ENCODE peak calls at places on chromosomes 11 and 22, in seven cellular contexts. One of them, this sample, is unnamed.

GRCh38 chr11:20397281-20397680 is 9.8 kb downstream of the PRMT3 start:
- DNase-seq in H1: no peak
- DNase-seq in IMR-90: peak; percentile 57
- DNase-seq in trophoblast cell: peak; percentile 53
- DNase-seq in mesenchymal stem cell: peak; percentile 63
- DNase-seq in neuronal stem cell: no peak
- DNase-seq in mesendoderm: peak; percentile 66
- DNase-seq in this sample: no peak

GRCh38 chr11:75456596-75456995 is 23.6 kb upstream of the KLHL35 start:
- DNase-seq in mesenchymal stem cell: no peak
- DNase-seq in IMR-90: no peak
- DNase-seq in H1: no peak
- DNase-seq in trophoblast cell: no peak
- DNase-seq in neuronal stem cell: no peak
- DNase-seq in mesendoderm: no peak
- DNase-seq in this sample: no peak

GRCh38 chr22:39041908-39042307 is 1.2 kb downstream of the APOBEC3F start:
- DNase-seq in H1: no peak
- DNase-seq in mesendoderm: no peak
- DNase-seq in mesenchymal stem cell: no peak
- DNase-seq in trophoblast cell: no peak
- DNase-seq in IMR-90: no peak
- DNase-seq in neuronal stem cell: no peak
- DNase-seq in this sample: peak; percentile 26

GRCh38 chr11:87173185-87174039 is 135.7 kb downstream of the TMEM135 start:
- DNase-seq in IMR-90: peak; percentile 63
- DNase-seq in mesendoderm: no peak
- DNase-seq in neuronal stem cell: no peak
- DNase-seq in H1: no peak
- DNase-seq in trophoblast cell: no peak
- DNase-seq in mesenchymal stem cell: peak; percentile 75
- DNase-seq in this sample: no peak

GRCh38 chr22:33897621-33897910 is 22.7 kb downstream of the LARGE1 start:
- DNase-seq in neuronal stem cell: no peak
- DNase-seq in trophoblast cell: no peak
- DNase-seq in mesendoderm: no peak
- DNase-seq in IMR-90: no peak
- DNase-seq in H1: no peak
- DNase-seq in mesenchymal stem cell: no peak
- DNase-seq in this sample: no peak

GRCh38 chr22:28464179-28464578 is 215.5 kb downstream of the TTC28 start:
- DNase-seq in IMR-90: no peak
- DNase-seq in H1: no peak
- DNase-seq in mesenchymal stem cell: no peak
- DNase-seq in mesendoderm: no peak
- DNase-seq in trophoblast cell: no peak
- DNase-seq in neuronal stem cell: no peak
- DNase-seq in this sample: no peak

GRCh38 chr11:114307524-114308203 is 11.5 kb downstream of the NNMT start:
- DNase-seq in mesenchymal stem cell: peak; percentile 84
- DNase-seq in H1: no peak
- DNase-seq in neuronal stem cell: no peak
- DNase-seq in IMR-90: peak; percentile 59
- DNase-seq in trophoblast cell: no peak
- DNase-seq in mesendoderm: no peak
- DNase-seq in this sample: no peak

GRCh38 chr11:13434247-13435205 is 28.5 kb downstream of the BTBD10 start:
- DNase-seq in mesenchymal stem cell: peak; percentile 30
- DNase-seq in mesendoderm: peak; percentile 90
- DNase-seq in H1: no peak
- DNase-seq in trophoblast cell: peak; percentile 39
- DNase-seq in neuronal stem cell: no peak
- DNase-seq in IMR-90: peak; percentile 12
- DNase-seq in this sample: no peak

GRCh38 chr11:59141673-59142460 is 789 bp upstream of the FAM111A start:
- DNase-seq in H1: no peak
- DNase-seq in neuronal stem cell: no peak
- DNase-seq in trophoblast cell: no peak
- DNase-seq in mesenchymal stem cell: no peak
- DNase-seq in IMR-90: peak; percentile 68
- DNase-seq in mesendoderm: no peak
- DNase-seq in this sample: no peak

GRCh38 chr11:14186376-14186775 is 172.6 kb downstream of the RRAS2 start:
- DNase-seq in IMR-90: no peak
- DNase-seq in H1: no peak
- DNase-seq in mesenchymal stem cell: no peak
- DNase-seq in neuronal stem cell: no peak
- DNase-seq in mesendoderm: no peak
- DNase-seq in trophoblast cell: no peak
- DNase-seq in this sample: no peak

GRCh38 chr11:17525570-17525969 is 18.6 kb downstream of the USH1C start:
- DNase-seq in neuronal stem cell: no peak
- DNase-seq in IMR-90: no peak
- DNase-seq in H1: no peak
- DNase-seq in mesenchymal stem cell: no peak
- DNase-seq in mesendoderm: no peak
- DNase-seq in trophoblast cell: no peak
- DNase-seq in this sample: no peak

GRCh38 chr22:27157090-27157489 is 499.7 kb downstream of the MIAT start:
- DNase-seq in neuronal stem cell: no peak
- DNase-seq in H1: no peak
- DNase-seq in trophoblast cell: no peak
- DNase-seq in mesendoderm: no peak
- DNase-seq in mesenchymal stem cell: no peak
- DNase-seq in IMR-90: no peak
- DNase-seq in this sample: no peak

GRCh38 chr22:19878461-19879247 is 24.0 kb upstream of the GNB1L start:
- DNase-seq in H1: no peak
- DNase-seq in mesenchymal stem cell: no peak
- DNase-seq in IMR-90: peak; percentile 26
- DNase-seq in neuronal stem cell: no peak
- DNase-seq in mesendoderm: no peak
- DNase-seq in trophoblast cell: no peak
- DNase-seq in this sample: no peak

GRCh38 chr22:38699143-38699542 is 1.6 kb downstream of the JOSD1 start:
- DNase-seq in IMR-90: no peak
- DNase-seq in H1: no peak
- DNase-seq in mesendoderm: no peak
- DNase-seq in neuronal stem cell: no peak
- DNase-seq in trophoblast cell: no peak
- DNase-seq in mesenchymal stem cell: no peak
- DNase-seq in this sample: no peak

GRCh38 chr22:30425616-30426394 is at the start of gene MTFP1:
- DNase-seq in neuronal stem cell: peak; percentile 66
- DNase-seq in IMR-90: peak; percentile 62
- DNase-seq in mesendoderm: peak; percentile 95
- DNase-seq in mesenchymal stem cell: peak; percentile 79
- DNase-seq in trophoblast cell: peak; percentile 72
- DNase-seq in H1: no peak
- DNase-seq in this sample: peak; percentile 87

GRCh38 chr22:35330258-35330861 is 30.7 kb downstream of the TOM1 start:
- DNase-seq in trophoblast cell: peak; percentile 60
- DNase-seq in mesendoderm: no peak
- DNase-seq in mesenchymal stem cell: peak; percentile 94
- DNase-seq in IMR-90: peak; percentile 86
- DNase-seq in H1: no peak
- DNase-seq in neuronal stem cell: no peak
- DNase-seq in this sample: no peak

GRCh38 chr11:96054870-96055705 is 131.2 kb upstream of the MTMR2 start:
- DNase-seq in IMR-90: peak; percentile 64
- DNase-seq in neuronal stem cell: peak; percentile 71
- DNase-seq in mesenchymal stem cell: peak; percentile 67
- DNase-seq in trophoblast cell: peak; percentile 66
- DNase-seq in H1: no peak
- DNase-seq in mesendoderm: peak; percentile 71
- DNase-seq in this sample: no peak

GRCh38 chr11:34302046-34302921 is 55.5 kb downstream of the ABTB2 start:
- DNase-seq in mesendoderm: peak; percentile 97
- DNase-seq in IMR-90: peak; percentile 98
- DNase-seq in neuronal stem cell: no peak
- DNase-seq in mesenchymal stem cell: peak; percentile 92
- DNase-seq in trophoblast cell: peak; percentile 9
- DNase-seq in H1: no peak
- DNase-seq in this sample: no peak

GRCh38 chr11:1221848-1222311 is 986 bp upstream of the MUC5B start:
- DNase-seq in trophoblast cell: no peak
- DNase-seq in mesenchymal stem cell: no peak
- DNase-seq in H1: no peak
- DNase-seq in IMR-90: no peak
- DNase-seq in neuronal stem cell: no peak
- DNase-seq in mesendoderm: no peak
- DNase-seq in this sample: peak; percentile 28

GRCh38 chr11:134950692-134951304 is 538.8 kb upstream of the B3GAT1 start:
- DNase-seq in mesenchymal stem cell: peak; percentile 35
- DNase-seq in neuronal stem cell: no peak
- DNase-seq in H1: no peak
- DNase-seq in IMR-90: peak; percentile 75
- DNase-seq in trophoblast cell: no peak
- DNase-seq in mesendoderm: peak; percentile 81
- DNase-seq in this sample: no peak

GRCh38 chr11:48001438-48002021 is 21.2 kb downstream of the PTPRJ start:
- DNase-seq in IMR-90: peak; percentile 94
- DNase-seq in mesenchymal stem cell: peak; percentile 81
- DNase-seq in H1: no peak
- DNase-seq in neuronal stem cell: no peak
- DNase-seq in mesendoderm: no peak
- DNase-seq in trophoblast cell: no peak
- DNase-seq in this sample: no peak

GRCh38 chr22:19779685-19780268 is 19.2 kb downstream of the TBX1 start:
- DNase-seq in IMR-90: peak; percentile 19
- DNase-seq in trophoblast cell: peak; percentile 32
- DNase-seq in mesenchymal stem cell: no peak
- DNase-seq in H1: no peak
- DNase-seq in mesendoderm: no peak
- DNase-seq in neuronal stem cell: no peak
- DNase-seq in this sample: no peak

DNA sequence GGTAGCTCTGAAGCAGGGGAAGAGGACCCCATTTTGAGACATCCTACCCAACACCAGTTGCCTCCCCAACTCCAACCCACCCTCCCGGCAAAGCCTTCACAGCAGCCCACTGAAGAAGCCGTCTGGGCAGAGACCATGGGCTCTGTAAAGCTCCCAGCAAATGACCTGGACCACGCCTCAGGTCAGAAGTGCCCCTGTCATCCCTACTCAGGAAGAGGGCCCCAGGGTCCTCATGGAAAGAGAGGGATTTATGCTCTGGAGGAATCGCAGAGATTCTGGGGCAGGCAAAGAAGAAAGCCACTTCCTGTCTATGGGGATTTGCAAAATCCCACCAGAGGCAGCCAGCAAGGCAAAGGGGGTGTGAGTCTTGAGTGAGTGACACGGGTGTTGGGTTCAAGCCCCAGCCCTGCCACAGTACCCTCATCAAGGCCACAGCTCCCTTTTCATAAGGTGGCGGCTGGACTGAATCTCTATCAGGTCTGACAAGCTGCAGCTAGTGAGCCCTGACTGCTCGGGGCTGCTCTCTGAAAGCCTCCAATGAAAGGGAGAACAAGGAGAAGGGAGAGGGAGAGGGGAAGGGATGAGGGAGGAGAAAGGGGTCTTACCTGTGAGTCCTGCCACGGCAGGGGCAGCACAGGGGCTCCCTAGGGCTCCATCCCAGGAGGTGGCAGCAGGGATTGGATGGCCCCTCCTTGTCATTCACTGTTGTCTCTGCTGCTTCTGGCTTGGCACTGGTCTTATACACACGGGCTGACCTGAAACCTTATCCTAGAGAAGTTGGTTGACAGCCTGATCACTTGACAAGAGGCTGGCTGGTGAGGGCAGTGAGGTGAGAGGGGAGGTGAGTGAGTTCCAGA is at the start of gene UCP3:
- DNase-seq in neuronal stem cell: no peak
- DNase-seq in H1: no peak
- DNase-seq in mesendoderm: no peak
- DNase-seq in IMR-90: no peak
- DNase-seq in trophoblast cell: no peak
- DNase-seq in mesenchymal stem cell: no peak
- DNase-seq in this sample: no peak
- H2BK5ac ChIP-seq in neuronal stem cell: no peak within 1 kb of the TSS
- H2BK5ac ChIP-seq in H1: no peak within 1 kb of the TSS
- H2BK5ac ChIP-seq in mesendoderm: no peak within 1 kb of the TSS
- H2BK5ac ChIP-seq in IMR-90: no peak within 1 kb of the TSS
- H2BK5ac ChIP-seq in trophoblast cell: no peak within 1 kb of the TSS
- H2BK5ac ChIP-seq in mesenchymal stem cell: no peak within 1 kb of the TSS
- H2BK5ac ChIP-seq in this sample: no peak within 1 kb of the TSS

DNA sequence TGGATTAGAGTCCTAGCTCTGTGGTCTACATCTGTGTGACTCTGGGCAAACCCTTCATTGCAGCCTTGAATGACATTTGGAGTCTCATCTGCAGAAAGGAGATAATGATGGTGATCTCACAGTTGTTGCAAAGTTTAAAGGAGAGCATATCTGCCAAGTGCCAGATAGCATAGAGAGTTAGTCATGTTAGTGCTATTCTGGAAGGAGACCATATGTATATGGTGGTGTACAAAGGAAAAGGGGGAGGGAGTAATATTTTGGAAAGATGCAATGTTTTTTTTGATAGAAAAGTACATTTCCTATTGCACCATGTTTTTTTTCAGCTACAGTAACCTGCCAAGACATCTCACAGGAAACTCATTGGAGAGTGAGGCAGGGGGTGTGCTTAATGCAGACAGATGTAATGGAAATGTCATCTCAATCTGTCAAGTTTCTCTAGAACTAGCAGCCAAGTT is 92.0 kb upstream of the NARS2 start:
- DNase-seq in neuronal stem cell: no peak
- DNase-seq in H1: no peak
- DNase-seq in trophoblast cell: no peak
- DNase-seq in IMR-90: peak; percentile 84
- DNase-seq in mesendoderm: no peak
- DNase-seq in mesenchymal stem cell: no peak
- DNase-seq in this sample: no peak
- H2BK5ac ChIP-seq in neuronal stem cell: no peak overlapping the region
- H2BK5ac ChIP-seq in H1: no peak overlapping the region
- H2BK5ac ChIP-seq in trophoblast cell: no peak overlapping the region
- H2BK5ac ChIP-seq in IMR-90: no peak overlapping the region
- H2BK5ac ChIP-seq in mesendoderm: no peak overlapping the region
- H2BK5ac ChIP-seq in mesenchymal stem cell: no peak overlapping the region
- H2BK5ac ChIP-seq in this sample: no peak overlapping the region

GRCh38 chr11:28110108-28110838 is 2.1 kb downstream of the METTL15 start:
- DNase-seq in IMR-90: peak; percentile 78
- DNase-seq in H1: peak; percentile 29
- DNase-seq in mesenchymal stem cell: peak; percentile 83
- DNase-seq in neuronal stem cell: peak; percentile 35
- DNase-seq in mesendoderm: peak; percentile 86
- DNase-seq in trophoblast cell: peak; percentile 78
- DNase-seq in this sample: peak; percentile 68
- H2BK5ac ChIP-seq in IMR-90: peak overlapping the region; percentile 73
- H2BK5ac ChIP-seq in H1: no peak overlapping the region
- H2BK5ac ChIP-seq in mesenchymal stem cell: peak overlapping the region; percentile 59
- H2BK5ac ChIP-seq in neuronal stem cell: no peak overlapping the region
- H2BK5ac ChIP-seq in mesendoderm: no peak overlapping the region
- H2BK5ac ChIP-seq in trophoblast cell: peak overlapping the region; percentile 69
- H2BK5ac ChIP-seq in this sample: no peak overlapping the region

DNA sequence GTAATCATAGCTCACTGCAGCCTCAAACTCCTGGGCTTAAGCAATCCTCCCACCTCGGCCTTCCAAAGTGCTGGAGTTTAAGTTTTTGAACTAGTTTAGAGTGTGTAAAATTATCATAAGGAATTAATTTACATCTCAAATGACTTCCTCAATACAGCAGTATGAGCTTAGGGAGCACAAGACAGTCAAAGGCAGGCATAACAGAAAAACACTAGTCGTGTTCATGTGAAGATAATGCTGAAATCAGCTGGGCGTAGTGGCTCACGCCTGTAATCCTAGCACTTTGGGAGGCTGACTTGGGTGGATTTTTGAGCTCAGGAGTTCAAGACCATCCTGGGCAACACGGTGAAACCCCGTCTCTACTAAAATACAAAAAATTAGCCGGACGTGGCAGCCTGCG is 25.8 kb downstream of the YDJC start:
- DNase-seq in neuronal stem cell: no peak
- DNase-seq in H1: no peak
- DNase-seq in mesendoderm: no peak
- DNase-seq in trophoblast cell: no peak
- DNase-seq in IMR-90: no peak
- DNase-seq in mesenchymal stem cell: no peak
- DNase-seq in this sample: no peak
- H2BK5ac ChIP-seq in neuronal stem cell: no peak overlapping the region
- H2BK5ac ChIP-seq in H1: no peak overlapping the region
- H2BK5ac ChIP-seq in mesendoderm: no peak overlapping the region
- H2BK5ac ChIP-seq in trophoblast cell: no peak overlapping the region
- H2BK5ac ChIP-seq in IMR-90: no peak overlapping the region
- H2BK5ac ChIP-seq in mesenchymal stem cell: no peak overlapping the region
- H2BK5ac ChIP-seq in this sample: no peak overlapping the region